ENCODE peak calls at places on chromosomes 5 and 9, in seven cellular contexts. H is breast epithelium; G is GM06990; J is skeletal muscle cell; S is transverse colon; O is cardiac muscle cell; R is naive thymus-derived CD4-positive, alpha-beta T cell. Y is an unnamed sample.

GRCh38 chr5:100787648-100788047 is 115.4 kb downstream of the ST8SIA4 start:
- DNase-seq in H (no peak), G (peak), J (no peak), S (no peak), O (no peak), R (no peak), Y (no peak)

GRCh38 chr5:78273436-78273835 is 21.1 kb downstream of the AP3B1 start:
- DNase-seq in H (no peak), G (no peak), J (no peak), S (no peak), O (peak), R (no peak), Y (no peak)

GRCh38 chr5:5165541-5166002 is 25.4 kb downstream of the ADAMTS16 start:
- DNase-seq in H (no peak), G (no peak), J (no peak), S (no peak), O (peak), R (no peak), Y (no peak)

GRCh38 chr5:148963679-148964078 is 99.2 kb downstream of the SH3TC2 start:
- DNase-seq in H (no peak), G (no peak), J (no peak), S (no peak), O (no peak), R (no peak), Y (no peak)

GRCh38 chr9:5553211-5553610 is 42.9 kb downstream of the PDCD1LG2 start:
- DNase-seq in H (no peak), G (no peak), J (peak), S (no peak), O (peak), R (no peak), Y (no peak)

GRCh38 chr9:91253488-91253887 is 108.2 kb downstream of the AUH start:
- DNase-seq in H (no peak), G (no peak), J (no peak), S (no peak), O (no peak), R (peak), Y (no peak)

GRCh38 chr9:110217656-110218099 is 9.7 kb upstream of the C9orf152 start:
- DNase-seq in H (no peak), G (peak), J (peak), S (no peak), O (peak), R (peak), Y (peak)

GRCh38 chr5:64213568-64213967 is 47.9 kb downstream of the RNF180 start:
- DNase-seq in H (no peak), G (no peak), J (no peak), S (no peak), O (no peak), R (no peak), Y (no peak)

GRCh38 chr5:135553688-135554462 is 18.1 kb upstream of the NEUROG1 start:
- DNase-seq in H (no peak), G (no peak), J (no peak), S (peak), O (peak), R (no peak), Y (no peak)

GRCh38 chr5:5071554-5071953 is 68.6 kb upstream of the ADAMTS16 start:
- DNase-seq in H (no peak), G (no peak), J (no peak), S (no peak), O (no peak), R (no peak), Y (no peak)

GRCh38 chr5:119323630-119324000 is 32.2 kb upstream of the TNFAIP8 start:
- DNase-seq in H (no peak), G (no peak), J (no peak), S (no peak), O (peak), R (no peak), Y (peak)

GRCh38 chr9:91954841-91955471 is 4.9 kb upstream of the ROR2 start:
- DNase-seq in H (no peak), G (no peak), J (peak), S (peak), O (peak), R (no peak), Y (peak)

GRCh38 chr5:14869286-14870164 is 2.1 kb downstream of the ANKH start:
- DNase-seq in H (no peak), G (no peak), J (no peak), S (no peak), O (no peak), R (peak), Y (no peak)

GRCh38 chr5:67453526-67453925 is 256.9 kb upstream of the CD180 start:
- DNase-seq in H (no peak), G (no peak), J (peak), S (no peak), O (peak), R (no peak), Y (no peak)

GRCh38 chr9:116417464-116417863 is 263.9 kb downstream of the PAPPA start:
- DNase-seq in H (no peak), G (no peak), J (peak), S (no peak), O (no peak), R (no peak), Y (no peak)

GRCh38 chr5:170166101-170166500 is 60.4 kb downstream of the FOXI1 start:
- DNase-seq in H (no peak), G (no peak), J (no peak), S (no peak), O (no peak), R (no peak), Y (no peak)

GRCh38 chr5:14962604-14963003 is 91.0 kb upstream of the ANKH start:
- DNase-seq in H (no peak), G (no peak), J (no peak), S (no peak), O (no peak), R (no peak), Y (no peak)

GRCh38 chr5:147628054-147628895 is 118.4 kb upstream of the DPYSL3 start:
- DNase-seq in H (peak), G (peak), J (peak), S (peak), O (peak), R (peak), Y (peak)

GRCh38 chr5:174505621-174506020 is 218.8 kb upstream of the MSX2 start:
- DNase-seq in H (no peak), G (no peak), J (peak), S (no peak), O (peak), R (no peak), Y (no peak)

GRCh38 chr9:137989999-137990715 is 112.6 kb downstream of the CACNA1B start:
- DNase-seq in H (no peak), G (no peak), J (no peak), S (no peak), O (no peak), R (no peak), Y (no peak)

GRCh38 chr9:14314929-14315753 is 1.2 kb upstream of the NFIB start:
- DNase-seq in H (peak), G (peak), J (peak), S (peak), O (peak), R (peak), Y (peak)

GRCh38 chr5:159218595-159219023 is 9.3 kb upstream of the RNF145 start:
- DNase-seq in H (no peak), G (no peak), J (no peak), S (no peak), O (peak), R (no peak), Y (no peak)

GRCh38 chr5:34007116-34007674 is 655 bp downstream of the AMACR start:
- DNase-seq in H (no peak), G (peak), J (no peak), S (peak), O (peak), R (no peak), Y (no peak)

GRCh38 chr5:98933446-98934072 is 4.8 kb upstream of the CHD1 start:
- DNase-seq in H (no peak), G (peak), J (no peak), S (no peak), O (no peak), R (peak), Y (no peak)

GRCh38 chr5:151078490-151079262 is 2.2 kb downstream of the TNIP1 start:
- DNase-seq in H (no peak), G (peak), J (no peak), S (peak), O (no peak), R (no peak), Y (no peak)

GRCh38 chr5:157865844-157866243 is 6.9 kb upstream of the CLINT1 start:
- DNase-seq in H (no peak), G (no peak), J (no peak), S (no peak), O (no peak), R (no peak), Y (no peak)

GRCh38 chr5:125485003-125485641 is 738.7 kb upstream of the ZNF608 start:
- DNase-seq in H (peak), G (no peak), J (peak), S (peak), O (peak), R (no peak), Y (peak)

GRCh38 chr5:143614831-143615230 is 197.1 kb upstream of the HMHB1 start:
- DNase-seq in H (no peak), G (no peak), J (no peak), S (no peak), O (no peak), R (no peak), Y (no peak)

GRCh38 chr5:176812269-176813259 is 2.2 kb downstream of the UNC5A start:
- DNase-seq in H (no peak), G (no peak), J (no peak), S (no peak), O (peak), R (no peak), Y (no peak)

GRCh38 chr9:126588491-126589168 is 25.1 kb upstream of the LMX1B start:
- DNase-seq in H (no peak), G (no peak), J (no peak), S (no peak), O (no peak), R (no peak), Y (no peak)

GRCh38 chr5:59207416-59207815 is 624.5 kb downstream of the RAB3C start:
- DNase-seq in H (no peak), G (no peak), J (no peak), S (no peak), O (peak), R (no peak), Y (no peak)

GRCh38 chr9:72271617-72272478 is 93.2 kb downstream of the ZFAND5 start:
- DNase-seq in H (no peak), G (no peak), J (no peak), S (peak), O (peak), R (peak), Y (peak)

GRCh38 chr5:159199225-159199624 is 10.1 kb downstream of the RNF145 start:
- DNase-seq in H (no peak), G (no peak), J (no peak), S (no peak), O (no peak), R (no peak), Y (no peak)

GRCh38 chr9:94478755-94479730 is 75.8 kb upstream of the PCAT7 start:
- DNase-seq in H (no peak), G (no peak), J (no peak), S (no peak), O (no peak), R (no peak), Y (no peak)

GRCh38 chr5:73201547-73202513 is 28.8 kb downstream of the TMEM174 start:
- DNase-seq in H (peak), G (peak), J (no peak), S (peak), O (peak), R (peak), Y (no peak)
- H3K4me3 ChIP-seq in H (no peak), G (no peak), J (no peak), S (peak), O (no peak), R (no peak), Y (no peak)

DNA sequence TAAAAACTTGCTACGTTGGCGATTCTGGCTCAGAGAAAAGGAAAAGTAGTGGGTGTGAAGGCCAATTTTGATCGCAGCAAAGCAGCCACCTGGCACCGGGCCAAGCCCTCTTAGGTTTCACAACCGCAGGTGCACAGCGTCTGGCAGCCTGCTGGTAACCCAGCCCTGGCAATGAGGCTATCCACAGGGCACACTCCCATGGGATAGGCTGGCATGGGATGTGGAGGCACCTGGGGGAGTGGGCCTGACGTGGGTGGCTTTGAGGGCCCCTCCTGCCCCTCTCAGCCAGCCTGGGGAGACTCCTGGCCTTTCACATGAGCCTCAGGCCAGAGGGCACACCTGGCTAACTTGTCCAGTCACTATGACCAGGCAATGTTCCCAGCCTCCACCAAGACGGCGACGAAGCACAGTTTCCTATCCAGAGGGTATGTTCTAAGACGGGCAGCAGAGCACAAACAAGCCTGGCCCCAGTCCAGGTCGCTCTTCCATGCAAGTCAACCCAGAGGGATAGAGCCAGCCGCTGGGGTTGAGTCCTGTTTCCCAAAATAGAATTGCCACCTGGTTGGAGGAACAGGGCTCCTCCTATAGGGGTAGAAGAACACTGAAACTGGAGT is 19.0 kb downstream of the CMBL start:
- DNase-seq in H (peak), G (peak), J (no peak), S (peak), O (no peak), R (peak), Y (peak)
- H3K4me3 ChIP-seq in H (no peak), G (no peak), J (no peak), S (no peak), O (no peak), R (no peak), Y (no peak)

GRCh38 chr9:95903398-95903797 is 27.9 kb downstream of the ERCC6L2 start:
- DNase-seq in H (no peak), G (no peak), J (no peak), S (no peak), O (no peak), R (no peak), Y (no peak)
- H3K4me3 ChIP-seq in H (no peak), G (no peak), J (no peak), S (no peak), O (no peak), R (no peak), Y (no peak)

GRCh38 chr9:70517926-70518325 is 103.5 kb upstream of the KLF9 start:
- DNase-seq in H (no peak), G (no peak), J (no peak), S (no peak), O (peak), R (no peak), Y (no peak)
- H3K4me3 ChIP-seq in H (no peak), G (no peak), J (no peak), S (no peak), O (no peak), R (no peak), Y (no peak)

Y was measured in prostate gland.